ENCODE peak calls at places on chromosome 20, in eight cellular contexts. F, L, Q, J, P, A, U and D are unnamed samples.

GRCh38 chr20:60000271-60001026 is 42.2 kb downstream of the CDH26 start:
- DNase-seq in F (no peak), L (no peak), Q (no peak), J (no peak), P (no peak), A (no peak), U (no peak), D (no peak)

GRCh38 chr20:24894488-24894887 is 54.6 kb upstream of the CST7 start:
- DNase-seq in F (no peak), L (no peak), Q (no peak), J (no peak), P (no peak), A (no peak), U (no peak), D (no peak)

GRCh38 chr20:18466574-18466893 is 296 bp downstream of the DZANK1 start:
- DNase-seq in F (no peak), L (no peak), Q (no peak), J (no peak), P (no peak), A (no peak), U (no peak), D (no peak)

GRCh38 chr20:21202284-21202683 is 76.4 kb downstream of the KIZ start:
- DNase-seq in F (no peak), L (peak), Q (no peak), J (peak), P (no peak), A (no peak), U (no peak), D (no peak)

GRCh38 chr20:45833030-45833882 is at the start of gene SNX21:
- DNase-seq in F (peak), L (peak), Q (peak), J (peak), P (peak), A (no peak), U (peak), D (peak)

GRCh38 chr20:63317601-63318291 is 24.8 kb downstream of the COL20A1 start:
- DNase-seq in F (no peak), L (no peak), Q (peak), J (no peak), P (no peak), A (no peak), U (peak), D (no peak)

GRCh38 chr20:57693002-57693582 is 16.7 kb downstream of the PMEPA1 start:
- DNase-seq in F (peak), L (no peak), Q (no peak), J (peak), P (peak), A (no peak), U (no peak), D (no peak)

GRCh38 chr20:21105429-21106170 is 558 bp downstream of the LINC00237 start:
- DNase-seq in F (no peak), L (no peak), Q (no peak), J (no peak), P (peak), A (no peak), U (no peak), D (no peak)

GRCh38 chr20:39195495-39196129 is 233.5 kb downstream of the DHX35 start:
- DNase-seq in F (peak), L (no peak), Q (no peak), J (no peak), P (no peak), A (peak), U (no peak), D (no peak)

GRCh38 chr20:31746068-31746878 is 7.2 kb downstream of the TPX2 start:
- DNase-seq in F (no peak), L (no peak), Q (no peak), J (no peak), P (no peak), A (no peak), U (no peak), D (no peak)

GRCh38 chr20:45354423-45355208 is 6.4 kb upstream of the SDC4 start:
- DNase-seq in F (no peak), L (peak), Q (no peak), J (no peak), P (no peak), A (no peak), U (no peak), D (no peak)

GRCh38 chr20:62595491-62595890 is 46.8 kb upstream of the SLCO4A1 start:
- DNase-seq in F (no peak), L (peak), Q (peak), J (peak), P (no peak), A (no peak), U (no peak), D (no peak)

GRCh38 chr20:58267389-58268215 is 39.1 kb upstream of the ANKRD60 start:
- DNase-seq in F (no peak), L (no peak), Q (no peak), J (no peak), P (no peak), A (no peak), U (no peak), D (no peak)

GRCh38 chr20:58911970-58912369 is 59.5 kb downstream of the GNAS start:
- DNase-seq in F (no peak), L (no peak), Q (no peak), J (no peak), P (no peak), A (no peak), U (no peak), D (no peak)

GRCh38 chr20:63372971-63373885 is 12.1 kb upstream of the CHRNA4 start:
- DNase-seq in F (no peak), L (no peak), Q (no peak), J (no peak), P (no peak), A (no peak), U (no peak), D (no peak)

GRCh38 chr20:17992847-17993508 is 24.2 kb downstream of the MGME1 start:
- DNase-seq in F (no peak), L (peak), Q (no peak), J (no peak), P (no peak), A (no peak), U (no peak), D (no peak)

GRCh38 chr20:62589150-62589498 is 53.2 kb upstream of the SLCO4A1 start:
- DNase-seq in F (no peak), L (no peak), Q (peak), J (no peak), P (no peak), A (no peak), U (no peak), D (no peak)

DNA sequence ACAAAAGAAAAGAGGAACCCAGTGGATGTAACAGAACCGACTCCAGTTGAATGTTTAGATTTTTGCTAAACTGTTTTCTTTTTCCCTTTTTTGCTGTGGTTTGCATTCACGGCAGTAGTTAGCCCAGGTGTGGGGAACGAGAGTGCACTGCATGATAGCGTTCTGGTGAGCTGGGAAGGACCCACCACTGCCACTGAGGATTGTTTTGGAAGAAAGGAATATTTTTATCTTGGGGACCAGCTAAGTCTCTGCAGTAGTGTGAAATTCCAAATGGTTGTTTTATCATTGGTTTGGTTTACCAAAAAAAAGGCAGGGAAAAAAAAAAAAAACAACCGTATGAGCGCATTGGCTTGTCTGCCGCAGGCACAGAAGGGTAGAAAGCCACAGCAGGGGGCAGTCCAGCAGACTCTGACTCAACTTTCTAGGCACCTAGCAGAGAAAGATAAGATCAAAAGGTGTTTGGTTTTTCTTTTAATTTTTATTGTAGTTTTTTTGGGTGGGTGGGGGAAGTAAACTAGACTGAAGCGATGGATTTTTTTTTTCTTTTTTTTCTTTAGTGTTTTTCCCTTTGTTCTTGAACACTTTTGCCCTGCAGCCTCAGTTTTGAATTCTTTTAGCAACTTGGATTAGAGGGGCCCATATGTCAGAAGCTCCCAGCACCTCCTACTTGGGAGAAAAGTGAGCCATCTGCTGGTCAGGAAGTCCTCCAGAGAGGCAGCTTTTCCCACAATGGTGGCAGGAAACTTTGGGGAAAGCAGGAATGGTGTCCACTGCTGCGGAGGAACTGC is 13.5 kb upstream of the RAB5IF start:
- DNase-seq in F (no peak), L (peak), Q (no peak), J (no peak), P (peak), A (peak), U (no peak), D (no peak)
- TF ChIP-seq CTCF in F (no peak), L (peak), Q (peak), J (peak), P (peak), A (peak), U (peak), D (peak)

GRCh38 chr20:50345712-50346371 is 155.2 kb downstream of the CEBPB start:
- DNase-seq in F (no peak), L (no peak), Q (peak), J (no peak), P (no peak), A (no peak), U (peak), D (no peak)

GRCh38 chr20:50350510-50351249 is 159.5 kb upstream of the PTPN1 start:
- DNase-seq in F (no peak), L (no peak), Q (peak), J (no peak), P (no peak), A (peak), U (no peak), D (no peak)

GRCh38 chr20:50346372-50347347 is 156.0 kb downstream of the CEBPB start:
- DNase-seq in F (no peak), L (peak), Q (peak), J (peak), P (no peak), A (peak), U (peak), D (peak)

GRCh38 chr20:50348118-50348517 is 157.5 kb downstream of the CEBPB start:
- DNase-seq in F (no peak), L (no peak), Q (peak), J (no peak), P (no peak), A (no peak), U (peak), D (no peak)

DNA sequence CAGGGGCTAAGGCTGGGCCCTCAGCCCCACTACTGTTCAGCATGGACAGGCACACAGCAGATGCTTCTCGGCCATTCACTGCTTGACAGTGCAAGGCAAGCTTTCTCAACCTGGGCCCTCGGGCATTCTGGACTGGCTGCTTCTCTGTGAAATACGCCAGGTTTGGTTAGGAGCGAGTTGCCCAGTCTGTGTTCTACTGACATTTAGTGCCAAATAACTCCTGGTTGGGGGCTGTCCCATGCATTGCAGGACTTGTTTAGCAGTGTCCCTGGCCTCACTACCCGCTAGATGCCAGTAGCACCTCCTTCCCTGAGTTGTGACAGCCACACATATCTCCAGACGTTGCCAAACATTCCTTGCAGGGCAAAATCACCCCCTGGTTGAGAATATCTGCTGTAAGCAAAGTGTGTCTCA is 156.9 kb downstream of the CEBPB start:
- DNase-seq in F (no peak), L (no peak), Q (peak), J (no peak), P (no peak), A (no peak), U (peak), D (no peak)
- TF ChIP-seq CTCF in F (no peak), L (no peak), Q (no peak), J (no peak), P (no peak), A (no peak), U (no peak), D (no peak)

GRCh38 chr20:34175879-34176278 is 63.8 kb upstream of the EIF2S2 start:
- DNase-seq in F (no peak), L (no peak), Q (no peak), J (no peak), P (no peak), A (no peak), U (no peak), D (no peak)

GRCh38 chr20:34171640-34172039 is 59.6 kb upstream of the EIF2S2 start:
- DNase-seq in F (no peak), L (no peak), Q (no peak), J (no peak), P (no peak), A (no peak), U (no peak), D (no peak)

GRCh38 chr20:34172926-34173325 is 60.9 kb upstream of the EIF2S2 start:
- DNase-seq in F (no peak), L (no peak), Q (no peak), J (no peak), P (no peak), A (no peak), U (no peak), D (no peak)

GRCh38 chr20:34177060-34177459 is 64.2 kb upstream of the ASIP start:
- DNase-seq in F (no peak), L (no peak), Q (no peak), J (no peak), P (no peak), A (no peak), U (no peak), D (no peak)

DNA sequence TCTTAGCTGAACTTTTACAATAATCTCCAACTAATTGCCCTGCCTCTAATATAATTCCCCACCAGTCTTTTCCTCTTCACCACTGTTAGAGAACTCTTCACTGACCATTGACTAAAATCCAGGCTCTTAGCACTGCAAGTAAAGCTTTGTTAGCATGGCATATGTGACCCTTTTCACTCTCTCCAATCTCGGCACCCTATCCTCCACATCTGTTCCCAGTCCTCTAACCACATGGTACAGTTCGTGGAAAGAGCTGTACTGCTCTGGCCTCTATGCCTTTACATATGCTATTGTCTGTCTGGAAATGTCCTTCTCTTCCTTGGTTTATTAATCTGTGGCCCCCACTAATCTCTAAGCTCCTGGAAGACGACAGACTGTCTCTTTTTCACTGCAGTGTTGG is 63.0 kb upstream of the EIF2S2 start:
- DNase-seq in F (no peak), L (no peak), Q (no peak), J (no peak), P (no peak), A (no peak), U (no peak), D (no peak)
- TF ChIP-seq CTCF in F (no peak), L (no peak), Q (no peak), J (no peak), P (no peak), A (no peak), U (no peak), D (no peak)

DNA sequence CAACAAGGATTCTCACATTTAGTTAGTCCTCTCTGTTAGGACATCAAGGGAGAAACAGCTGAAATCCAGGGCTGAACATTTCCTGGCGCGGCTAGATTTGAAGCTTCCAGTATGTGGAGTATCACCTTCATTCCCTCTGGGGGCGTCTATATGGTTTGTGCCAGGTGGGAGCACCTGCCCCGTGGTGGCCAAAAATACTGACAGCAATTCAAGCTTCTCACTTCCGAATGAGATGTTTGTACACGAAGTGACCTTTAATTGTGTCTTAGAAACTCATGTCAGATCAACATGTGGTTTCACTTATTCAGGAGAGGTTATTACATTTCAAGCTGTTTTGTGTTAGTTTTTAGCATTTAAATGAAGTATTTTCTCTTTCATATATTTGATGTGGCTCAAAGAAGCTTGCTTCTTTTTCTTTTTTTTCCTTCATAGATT is 67.3 kb upstream of the ZNF217 start:
- DNase-seq in F (no peak), L (peak), Q (no peak), J (no peak), P (no peak), A (no peak), U (no peak), D (no peak)
- TF ChIP-seq CTCF in F (no peak), L (no peak), Q (no peak), J (no peak), P (no peak), A (no peak), U (no peak), D (no peak)

GRCh38 chr20:33667245-33668086 is 723 bp downstream of the ACTL10 start:
- DNase-seq in F (no peak), L (peak), Q (peak), J (peak), P (peak), A (no peak), U (peak), D (no peak)
- TF ChIP-seq CTCF in F (peak), L (no peak), Q (peak), J (no peak), P (no peak), A (no peak), U (no peak), D (no peak)